ENCODE peak calls at places on chromosomes 7 and 10, in five cellular contexts. H is HTR-8/SVneo; S is stimulated activated naive CD8-positive, alpha-beta T cell treated with anti-CD3 and anti-CD28 coated beads, Interleukin-15, amount 100 ng/mL, for 72 hours; E is NCI-H69; U is pons. G is an unnamed sample.

GRCh38 chr7:47473499-47474210 is 108.3 kb downstream of the TNS3 start:
- DNase-seq in E (peak), S (no peak), U (no peak), H (no peak), G (no peak)

GRCh38 chr10:117477961-117478670 is 64.4 kb upstream of the EMX2 start:
- DNase-seq in E (peak), H (peak), U (no peak), S (no peak), G (no peak)

GRCh38 chr10:85490431-85490830 is 876.2 kb downstream of the GRID1 start:
- DNase-seq in H (no peak), U (peak), S (no peak), E (peak), G (no peak)

GRCh38 chr10:22655312-22655973 is 58.9 kb downstream of the PIP4K2A start:
- DNase-seq in E (peak), S (no peak), H (no peak), U (no peak), G (peak)

GRCh38 chr10:129706523-129706922 is 239.5 kb downstream of the MGMT start:
- DNase-seq in U (no peak), E (no peak), H (no peak), S (no peak), G (no peak)

GRCh38 chr10:11898372-11899066 is 75.4 kb downstream of the PROSER2 start:
- DNase-seq in U (no peak), E (peak), H (no peak), S (no peak), G (no peak)

GRCh38 chr7:75866129-75866496 is 12.7 kb upstream of the RHBDD2 start:
- DNase-seq in U (no peak), S (no peak), H (no peak), E (peak), G (peak)

GRCh38 chr7:359776-360361 is 69.9 kb downstream of the FOXL3 start:
- DNase-seq in E (no peak), U (no peak), H (no peak), S (no peak), G (no peak)

GRCh38 chr10:2575460-2575859 is 491.9 kb upstream of the PFKP start:
- DNase-seq in S (no peak), H (no peak), E (no peak), U (no peak), G (no peak)

GRCh38 chr7:129664029-129665012 is 52.8 kb downstream of the NRF1 start:
- DNase-seq in H (peak), E (peak), S (no peak), U (peak), G (no peak)

GRCh38 chr7:1532456-1533254 is 2.2 kb downstream of the MAFK start:
- DNase-seq in H (peak), S (no peak), U (peak), E (peak), G (no peak)

GRCh38 chr10:6164271-6165095 is 38.2 kb upstream of the PFKFB3 start:
- DNase-seq in U (no peak), S (no peak), E (no peak), H (no peak), G (no peak)

GRCh38 chr7:157981778-157982177 is 605.8 kb downstream of the PTPRN2 start:
- DNase-seq in E (no peak), S (no peak), H (peak), U (no peak), G (no peak)

GRCh38 chr7:44990520-44991023 is 9.4 kb upstream of the CCM2 start:
- DNase-seq in S (no peak), E (peak), H (no peak), U (no peak), G (no peak)

GRCh38 chr10:11476035-11476434 is 135.4 kb downstream of the USP6NL start:
- DNase-seq in H (no peak), E (no peak), S (no peak), U (no peak), G (no peak)

GRCh38 chr7:155193716-155194115 is 104.0 kb upstream of the INSIG1 start:
- DNase-seq in E (no peak), H (no peak), S (no peak), U (no peak), G (peak)

GRCh38 chr7:107045195-107045960 is 873 bp downstream of the PRKAR2B start:
- DNase-seq in U (peak), S (no peak), E (peak), H (no peak), G (no peak)

GRCh38 chr10:26367771-26368170 is 70.4 kb upstream of the APBB1IP start:
- DNase-seq in S (no peak), E (no peak), H (peak), U (no peak), G (no peak)

GRCh38 chr7:140611641-140612040 is 29.0 kb downstream of the DENND2A start:
- DNase-seq in U (no peak), H (no peak), E (no peak), S (no peak), G (no peak)

GRCh38 chr10:112307631-112308502 is 24.7 kb downstream of the TECTB start:
- DNase-seq in S (peak), E (peak), U (peak), H (peak), G (no peak)

GRCh38 chr7:63067897-63068585 is 930.6 kb upstream of the ZNF722 start:
- DNase-seq in U (peak), H (no peak), S (no peak), E (no peak), G (no peak)

GRCh38 chr10:9786576-9786975 is 1231.1 kb upstream of the CELF2 start:
- DNase-seq in E (no peak), H (no peak), U (no peak), S (no peak), G (no peak)

GRCh38 chr7:45177801-45178200 is 20.2 kb downstream of the RAMP3 start:
- DNase-seq in S (no peak), H (no peak), U (no peak), E (no peak), G (no peak)

GRCh38 chr10:79244841-79245504 is 102.3 kb upstream of the PPIF start:
- DNase-seq in U (no peak), H (no peak), S (no peak), E (no peak), G (no peak)

GRCh38 chr7:30459591-30460245 is 18.9 kb downstream of the NOD1 start:
- DNase-seq in E (no peak), S (no peak), H (peak), U (no peak), G (no peak)

GRCh38 chr7:74396993-74397392 is 56.7 kb upstream of the GTF2IRD1 start:
- DNase-seq in E (no peak), S (no peak), H (no peak), U (no peak), G (no peak)

GRCh38 chr7:29596593-29597178 is 33.1 kb downstream of the PRR15 start:
- DNase-seq in U (no peak), E (no peak), H (no peak), S (no peak), G (no peak)

GRCh38 chr7:100441641-100442535 is 5.6 kb upstream of the PPP1R35 start:
- DNase-seq in H (no peak), S (no peak), E (no peak), U (no peak), G (no peak)

GRCh38 chr10:132331259-132331955 is 586 bp upstream of the LRRC27 start:
- DNase-seq in U (no peak), S (no peak), H (no peak), E (peak), G (no peak)

GRCh38 chr10:43211030-43211429 is 55.8 kb downstream of the RASGEF1A start:
- DNase-seq in E (no peak), U (no peak), S (no peak), H (peak), G (no peak)

GRCh38 chr10:1134156-1134555 is 78.0 kb downstream of the WDR37 start:
- DNase-seq in S (no peak), H (no peak), U (no peak), E (no peak), G (no peak)

GRCh38 chr7:126574838-126575250 is 677.9 kb downstream of the GRM8 start:
- DNase-seq in U (no peak), S (no peak), E (peak), H (peak), G (no peak)

GRCh38 chr7:113256883-113257531 is 138.7 kb upstream of the SMIM30 start:
- DNase-seq in S (no peak), U (no peak), E (no peak), H (no peak), G (no peak)

GRCh38 chr10:16967866-16968721 is 150.9 kb upstream of the RSU1 start:
- DNase-seq in S (no peak), H (peak), E (no peak), U (no peak), G (no peak)

GRCh38 chr7:123860848-123861247 is 15.9 kb downstream of the HYAL4 start:
- DNase-seq in U (no peak), H (no peak), E (no peak), S (no peak), G (no peak)

GRCh38 chr10:14349081-14349480 is 18.4 kb upstream of the FRMD4A start:
- DNase-seq in E (peak), U (peak), S (no peak), H (no peak), G (no peak)

GRCh38 chr7:42940985-42941847 is 9.0 kb downstream of the MRPL32 start:
- DNase-seq in U (peak), H (peak), E (peak), S (peak), G (peak)